ENCODE peak calls at places on chromosomes 5 and 9, in nine cellular contexts. U is T-helper 9 cell; G is AG08395; N is stimulated activated CD8-positive, alpha-beta memory T cell treated with anti-CD3 and anti-CD28 coated beads, Interleukin-12 subunit alpha, Interleukin-12 subunit beta, amount 100 ng/mL, for 1 hour; M is adrenal gland; J is heart right ventricle; O is NCI-H774; C is NCI-H1930; K is neural progenitor cell. Y is an unnamed sample.

GRCh38 chr5:147234825-147235635 is at the start of gene STK32A:
- DNase-seq in U (no peak), G (no peak), N (no peak), M (peak; percentile 83), J (no peak), O (peak; percentile 90), C (peak; percentile 54), K (peak; percentile 92), Y (peak; percentile 10)

GRCh38 chr9:70479880-70480291 is 65.4 kb upstream of the KLF9 start:
- DNase-seq in U (no peak), G (peak; percentile 29), N (no peak), M (no peak), J (no peak), O (no peak), C (no peak), K (peak; percentile 20), Y (no peak)

GRCh38 chr5:72067682-72068470 is 39.4 kb upstream of the MAP1B start:
- DNase-seq in U (no peak), G (peak; percentile 76), N (no peak), M (no peak), J (no peak), O (no peak), C (no peak), K (no peak), Y (no peak)

GRCh38 chr5:173554989-173555705 is 61.3 kb downstream of the BOD1 start:
- DNase-seq in U (no peak), G (no peak), N (no peak), M (no peak), J (no peak), O (no peak), C (no peak), K (peak; percentile 43), Y (no peak)

GRCh38 chr5:109249126-109249525 is 160.6 kb downstream of the PJA2 start:
- DNase-seq in U (no peak), G (no peak), N (no peak), M (no peak), J (no peak), O (no peak), C (no peak), K (no peak), Y (no peak)

GRCh38 chr9:95691435-95691834 is 174.7 kb upstream of the PTCH1 start:
- DNase-seq in U (no peak), G (no peak), N (no peak), M (no peak), J (no peak), O (no peak), C (no peak), K (no peak), Y (no peak)

GRCh38 chr9:133715866-133716563 is 22.1 kb downstream of the SARDH start:
- DNase-seq in U (no peak), G (no peak), N (no peak), M (peak; percentile 19), J (no peak), O (peak; percentile 3), C (no peak), K (peak; percentile 59), Y (no peak)

GRCh38 chr9:131391504-131391903 is 2.4 kb upstream of the PRRC2B start:
- DNase-seq in U (no peak), G (no peak), N (no peak), M (no peak), J (no peak), O (no peak), C (no peak), K (no peak), Y (no peak)

GRCh38 chr9:101580076-101580475 is 14.7 kb downstream of the PPP3R2 start:
- DNase-seq in U (no peak), G (no peak), N (no peak), M (peak; percentile 2), J (no peak), O (no peak), C (no peak), K (no peak), Y (no peak)

GRCh38 chr9:13756943-13757342 is 477.5 kb upstream of the MPDZ start:
- DNase-seq in U (no peak), G (no peak), N (no peak), M (no peak), J (no peak), O (no peak), C (no peak), K (no peak), Y (no peak)

GRCh38 chr9:109317979-109318671 is 2.7 kb downstream of the EPB41L4B start:
- DNase-seq in U (no peak), G (no peak), N (no peak), M (no peak), J (no peak), O (no peak), C (no peak), K (peak; percentile 50), Y (no peak)

GRCh38 chr5:147688965-147689364 is 93.6 kb downstream of the JAKMIP2 start:
- DNase-seq in U (no peak), G (no peak), N (no peak), M (peak; percentile 75), J (peak; percentile 4), O (no peak), C (no peak), K (no peak), Y (peak; percentile 55)

GRCh38 chr9:106677374-106677773 is 185.6 kb upstream of the ZNF462 start:
- DNase-seq in U (no peak), G (no peak), N (no peak), M (no peak), J (no peak), O (no peak), C (no peak), K (no peak), Y (no peak)

GRCh38 chr5:73816656-73817420 is 190.8 kb downstream of the ARHGEF28 start:
- DNase-seq in U (no peak), G (peak; percentile 55), N (no peak), M (no peak), J (no peak), O (no peak), C (no peak), K (no peak), Y (no peak)

GRCh38 chr5:93571111-93571977 is 9.7 kb downstream of the NR2F1-AS1 start:
- DNase-seq in U (no peak), G (no peak), N (no peak), M (no peak), J (no peak), O (no peak), C (no peak), K (peak; percentile 59), Y (no peak)

GRCh38 chr9:84139296-84140100 is 158.9 kb downstream of the RMI1 start:
- DNase-seq in U (no peak), G (peak; percentile 13), N (no peak), M (peak; percentile 84), J (peak; percentile 59), O (peak; percentile 62), C (peak; percentile 53), K (no peak), Y (no peak)

GRCh38 chr5:141649056-141649688 is 2.0 kb downstream of the FCHSD1 start:
- DNase-seq in U (no peak), G (no peak), N (no peak), M (no peak), J (no peak), O (no peak), C (no peak), K (no peak), Y (no peak)

GRCh38 chr5:79962580-79963222 is 28.4 kb downstream of the MTX3 start:
- DNase-seq in U (no peak), G (peak; percentile 45), N (no peak), M (no peak), J (no peak), O (no peak), C (no peak), K (peak; percentile 88), Y (no peak)

GRCh38 chr9:108244676-108245075 is 611.1 kb downstream of the ACTL7B start:
- DNase-seq in U (no peak), G (no peak), N (no peak), M (no peak), J (no peak), O (no peak), C (no peak), K (no peak), Y (no peak)

GRCh38 chr9:13088734-13089427 is 190.6 kb downstream of the MPDZ start:
- DNase-seq in U (no peak), G (peak; percentile 71), N (no peak), M (peak; percentile 5), J (peak; percentile 13), O (peak; percentile 70), C (peak; percentile 54), K (peak; percentile 81), Y (no peak)

GRCh38 chr5:80083115-80083890 is 48.2 kb downstream of the THBS4 start:
- DNase-seq in U (no peak), G (peak; percentile 82), N (no peak), M (peak; percentile 43), J (peak; percentile 31), O (peak; percentile 52), C (peak; percentile 48), K (peak; percentile 87), Y (peak; percentile 19)

GRCh38 chr5:34790087-34790486 is 48.9 kb upstream of the TTC23L start:
- DNase-seq in U (no peak), G (no peak), N (no peak), M (no peak), J (no peak), O (no peak), C (no peak), K (no peak), Y (no peak)

GRCh38 chr5:65663804-65664521 is 39.1 kb downstream of the SHLD3 start:
- DNase-seq in U (no peak), G (peak; percentile 32), N (no peak), M (no peak), J (no peak), O (no peak), C (no peak), K (peak; percentile 49), Y (no peak)

GRCh38 chr9:137763271-137763955 is 114.2 kb upstream of the CACNA1B start:
- DNase-seq in U (no peak), G (no peak), N (no peak), M (no peak), J (no peak), O (no peak), C (no peak), K (no peak), Y (no peak)

GRCh38 chr9:128022886-128023285 is 42.1 kb upstream of the EEIG1 start:
- DNase-seq in U (no peak), G (peak; percentile 28), N (no peak), M (no peak), J (no peak), O (no peak), C (no peak), K (no peak), Y (no peak)

GRCh38 chr5:146754621-146755020 is 123.9 kb downstream of the PPP2R2B start:
- DNase-seq in U (no peak), G (no peak), N (no peak), M (no peak), J (no peak), O (no peak), C (no peak), K (no peak), Y (no peak)

GRCh38 chr5:74441616-74442015 is 198.9 kb downstream of the ENC1 start:
- DNase-seq in U (no peak), G (no peak), N (no peak), M (no peak), J (no peak), O (no peak), C (no peak), K (no peak), Y (no peak)

GRCh38 chr5:63555874-63556273 is 406.4 kb downstream of the HTR1A start:
- DNase-seq in U (no peak), G (no peak), N (no peak), M (no peak), J (no peak), O (no peak), C (no peak), K (no peak), Y (no peak)

GRCh38 chr9:131578778-131579504 is 33.6 kb downstream of the PRRT1B start:
- DNase-seq in U (peak; percentile 20), G (no peak), N (peak; percentile 26), M (no peak), J (no peak), O (no peak), C (no peak), K (no peak), Y (no peak)

GRCh38 chr5:50711280-50711679 is 44.8 kb downstream of the PARP8 start:
- DNase-seq in U (peak; percentile 38), G (peak; percentile 4), N (no peak), M (peak; percentile 69), J (peak; percentile 11), O (peak; percentile 26), C (no peak), K (no peak), Y (no peak)

GRCh38 chr5:78657201-78657600 is 8.6 kb upstream of the LHFPL2 start:
- DNase-seq in U (no peak), G (no peak), N (no peak), M (no peak), J (no peak), O (no peak), C (no peak), K (no peak), Y (no peak)